ENCODE peak calls at places on chromosomes 4 and X, in four cellular contexts. T is HFF-Myc; G is tibial nerve; X is CD4-positive, alpha-beta T cell. Y is an unnamed sample.

GRCh38 chr4:67770422-67770821 is 16.2 kb upstream of the GNRHR start:
- DNase-seq in G (no peak), X (no peak), T (no peak), Y (no peak)

GRCh38 chrX:40952855-40953254 is 132.4 kb upstream of the USP9X start:
- DNase-seq in X (no peak), G (no peak), T (no peak), Y (no peak)

GRCh38 chr4:95181446-95182306 is 367.1 kb downstream of the UNC5C start:
- DNase-seq in T (no peak), G (no peak), X (peak), Y (no peak)

GRCh38 chr4:2910409-2910808 is 52.8 kb downstream of the NOP14 start:
- DNase-seq in T (no peak), X (no peak), G (no peak), Y (no peak)

GRCh38 chr4:127251423-127251822 is 381.3 kb upstream of the INTU start:
- DNase-seq in G (no peak), T (no peak), X (no peak), Y (no peak)

GRCh38 chrX:40154853-40155616 is 57.3 kb upstream of the BCOR start:
- DNase-seq in T (no peak), X (no peak), G (peak), Y (no peak)

GRCh38 chr4:102868153-102868781 is 525 bp upstream of the CISD2 start:
- DNase-seq in G (peak), X (peak), T (no peak), Y (no peak)

GRCh38 chr4:154084864-154085263 is 296.0 kb upstream of the SFRP2 start:
- DNase-seq in G (no peak), T (no peak), X (no peak), Y (no peak)

GRCh38 chr4:95151255-95151654 is 393.5 kb downstream of the BMPR1B start:
- DNase-seq in G (no peak), X (no peak), T (no peak), Y (no peak)

GRCh38 chrX:109840585-109840984 is 107.5 kb upstream of the ACSL4 start:
- DNase-seq in T (peak), X (no peak), G (peak), Y (no peak)

GRCh38 chrX:72001471-72001870 is 90.8 kb downstream of the NHSL2 start:
- DNase-seq in G (no peak), T (no peak), X (no peak), Y (no peak)

GRCh38 chr4:74751856-74752255 is 42.5 kb downstream of the BTC start:
- DNase-seq in T (no peak), X (no peak), G (no peak), Y (no peak)

GRCh38 chr4:153939570-153939969 is 150.7 kb upstream of the SFRP2 start:
- DNase-seq in X (no peak), G (no peak), T (no peak), Y (no peak)

GRCh38 chr4:78059524-78059889 is 2.4 kb downstream of the FRAS1 start:
- DNase-seq in G (peak), T (peak), X (no peak), Y (no peak)

GRCh38 chr4:111631157-111631999 is 513.9 kb upstream of the FAM241A start:
- DNase-seq in T (no peak), X (no peak), G (no peak), Y (no peak)
- TF ChIP-seq CTCF in T (peak), X (no peak), G (no peak), Y (peak)

GRCh38 chr4:83371936-83372335 is 37.3 kb upstream of the HPSE start:
- DNase-seq in X (no peak), T (no peak), G (no peak), Y (no peak)
- TF ChIP-seq CTCF in X (no peak), T (no peak), G (no peak), Y (no peak)

DNA sequence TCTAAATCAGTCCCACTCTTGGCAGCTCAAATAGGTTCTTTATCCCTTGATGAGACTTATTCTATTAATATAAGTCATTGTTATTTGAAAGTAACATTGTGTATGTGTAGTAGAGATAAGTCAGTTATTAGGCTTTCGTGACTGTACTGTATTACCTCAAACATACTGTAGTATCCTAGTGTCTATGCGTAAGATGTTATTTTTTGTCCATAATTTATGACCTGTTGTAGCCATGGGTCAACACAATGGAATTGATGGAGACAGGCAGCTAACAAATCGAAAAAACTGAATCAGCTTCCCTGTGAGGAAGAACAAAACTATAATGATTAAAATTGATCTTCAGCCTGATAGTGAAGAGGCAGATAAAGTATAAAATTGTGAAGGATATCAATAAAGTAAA is 41.8 kb downstream of the CLCN3 start:
- DNase-seq in T (no peak), X (no peak), G (no peak), Y (no peak)
- TF ChIP-seq CTCF in T (no peak), X (no peak), G (no peak), Y (no peak)

DNA sequence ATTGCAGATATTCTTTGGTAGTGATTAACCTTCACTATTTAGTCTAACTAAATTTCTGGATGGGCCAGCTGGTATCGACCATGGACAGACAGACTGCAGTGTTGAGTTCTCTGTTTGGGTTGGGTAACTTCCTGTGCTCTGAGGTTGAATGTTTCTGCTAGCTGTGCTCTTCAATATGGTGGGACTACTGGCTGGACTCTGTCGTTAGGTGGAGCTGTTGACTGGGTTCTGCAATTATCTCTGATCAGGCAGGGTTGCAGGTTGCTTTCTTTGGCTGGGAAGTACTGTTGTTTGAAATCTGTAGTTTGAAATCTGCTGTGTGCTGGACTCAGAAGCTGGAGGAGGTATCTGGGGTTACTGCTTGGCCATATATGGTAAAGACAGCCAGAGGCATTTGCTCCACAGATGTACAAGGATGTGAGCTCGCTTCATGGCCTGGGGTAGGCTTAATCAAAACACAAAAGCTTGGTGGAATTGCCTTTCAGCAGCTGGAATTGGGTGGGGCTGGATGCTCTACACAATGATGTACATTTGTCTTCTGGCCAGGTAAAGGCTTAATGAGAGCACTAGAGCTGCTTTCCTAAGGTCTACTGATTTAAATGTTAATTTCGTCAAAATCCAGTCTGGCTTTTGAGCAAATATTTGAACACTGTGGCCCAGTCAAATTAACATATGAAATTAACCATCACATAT is 1472.0 kb downstream of the FAM133A start:
- DNase-seq in X (no peak), T (no peak), G (no peak), Y (no peak)
- TF ChIP-seq CTCF in X (no peak), T (no peak), G (no peak), Y (no peak)

DNA sequence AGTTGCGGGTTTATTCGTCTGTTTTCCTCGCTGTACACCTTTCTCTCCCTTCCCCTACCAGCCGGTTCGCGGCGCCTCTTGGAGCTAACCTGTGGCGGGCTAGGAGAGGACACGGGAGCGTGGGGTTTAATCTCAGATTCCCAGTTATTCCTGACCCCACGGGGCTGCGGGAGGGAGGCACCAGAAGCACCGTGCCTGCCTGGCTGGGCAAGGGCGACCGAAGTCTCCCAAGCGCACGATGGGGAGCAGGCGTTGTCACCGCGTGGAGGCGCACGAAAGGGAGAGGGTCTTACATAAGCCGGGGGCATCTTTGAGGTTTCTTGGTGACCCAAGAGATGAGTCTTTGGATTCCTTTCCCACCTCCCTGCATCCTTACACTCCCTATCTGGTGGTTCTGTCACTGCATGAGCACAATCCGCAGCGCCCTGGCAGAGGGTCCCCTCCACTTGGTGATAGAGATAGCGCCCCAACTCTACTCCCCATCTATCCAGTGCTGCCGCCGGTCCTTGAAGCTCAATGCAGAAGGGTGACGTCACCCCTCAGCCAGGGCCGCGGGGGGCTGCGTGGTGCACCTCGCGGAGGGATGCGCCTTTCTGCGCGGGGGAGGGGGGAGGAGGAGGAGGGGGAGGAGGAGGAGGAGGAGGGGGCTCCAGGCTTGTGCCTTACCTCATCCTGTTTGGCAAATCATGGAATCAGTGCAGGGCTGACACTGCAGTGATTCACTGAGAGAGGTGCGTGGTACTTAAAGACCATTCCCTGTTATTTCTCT is 793 bp downstream of the TSPAN7 start:
- DNase-seq in T (no peak), G (no peak), X (peak), Y (peak)
- TF ChIP-seq CTCF in T (no peak), G (no peak), X (no peak), Y (no peak)

GRCh38 chrX:100658936-100659335 is 14.9 kb downstream of the SRPX2 start:
- DNase-seq in G (no peak), X (no peak), T (no peak), Y (no peak)

GRCh38 chrX:100650841-100651240 is 6.8 kb downstream of the SRPX2 start:
- DNase-seq in G (no peak), X (no peak), T (no peak), Y (no peak)

GRCh38 chrX:100649550-100650356 is 5.8 kb downstream of the SRPX2 start:
- DNase-seq in G (peak), X (no peak), T (peak), Y (no peak)

GRCh38 chrX:100652266-100652665 is 8.3 kb downstream of the SRPX2 start:
- DNase-seq in X (no peak), G (no peak), T (no peak), Y (no peak)

GRCh38 chrX:100654256-100654655 is 10.3 kb downstream of the SRPX2 start:
- DNase-seq in X (no peak), G (no peak), T (no peak), Y (no peak)
- TF ChIP-seq CTCF in X (no peak), G (no peak), T (peak), Y (no peak)

Y was measured in mesothelial cell of epicardium.